ENCODE peak calls at places on chromosomes 7 and 10, in five cellular contexts. Y is RCC 7860, J is kidney tubule cell, T is dermis blood vessel endothelial cell, S is GM23338. B is an unnamed sample.

GRCh38 chr10:72331575-72332422 is 22.9 kb downstream of the DNAJB12 start:
- DNase-seq in S (peak), J (peak), Y (peak), T (peak), B (peak)

GRCh38 chr10:124262249-124262865 is 156.4 kb downstream of the OAT start:
- DNase-seq in T (peak), Y (no peak), J (no peak), S (no peak), B (peak)

GRCh38 chr10:100654835-100655759 is 90.3 kb upstream of the PAX2 start:
- DNase-seq in S (peak), Y (no peak), T (no peak), J (no peak), B (no peak)

GRCh38 chr7:131111-132094 is 61.0 kb upstream of the FAM20C start:
- DNase-seq in Y (no peak), J (no peak), S (no peak), T (no peak), B (no peak)

GRCh38 chr7:55575733-55576132 is 3.4 kb upstream of the VOPP1 start:
- DNase-seq in S (no peak), Y (no peak), T (no peak), J (no peak), B (no peak)

GRCh38 chr7:2980406-2981102 is 63.1 kb downstream of the CARD11 start:
- DNase-seq in Y (no peak), T (no peak), J (no peak), S (no peak), B (no peak)

GRCh38 chr10:13100349-13101294 is 659 bp downstream of the OPTN start:
- DNase-seq in S (peak), J (peak), Y (no peak), T (peak), B (peak)

GRCh38 chr10:34522542-34522941 is 292.6 kb downstream of the PARD3 start:
- DNase-seq in T (peak), Y (no peak), J (no peak), S (peak), B (peak)

GRCh38 chr10:45811075-45811474 is 36.2 kb downstream of the AGAP4 start:
- DNase-seq in T (no peak), Y (no peak), J (no peak), S (no peak), B (no peak)

GRCh38 chr10:3096149-3096548 is 28.8 kb downstream of the PFKP start:
- DNase-seq in T (peak), Y (peak), J (no peak), S (no peak), B (peak)

GRCh38 chr10:63548860-63549259 is 27.7 kb downstream of the REEP3 start:
- DNase-seq in T (no peak), J (no peak), Y (no peak), S (no peak), B (no peak)

GRCh38 chr7:24949884-24950283 is 30.1 kb downstream of the OSBPL3 start:
- DNase-seq in T (no peak), J (no peak), Y (no peak), S (no peak), B (no peak)

GRCh38 chr7:18976715-18977466 is 140.5 kb downstream of the TWIST1 start:
- DNase-seq in S (no peak), J (no peak), T (peak), Y (no peak), B (no peak)

GRCh38 chr10:70565556-70566514 is 36.7 kb downstream of the PRF1 start:
- DNase-seq in J (no peak), T (no peak), Y (no peak), S (no peak), B (no peak)